ENCODE peak calls at places on chromosome 22, in four cellular contexts. D, O, M and V are unnamed samples.

GRCh38 chr22:33811686-33812085 is 108.6 kb downstream of the LARGE1 start:
- DNase-seq in D (peak; percentile 5), M (peak; percentile 18), O (peak; percentile 59), V (peak; percentile 73)

GRCh38 chr22:46002757-46003270 is 25.9 kb upstream of the WNT7B start:
- DNase-seq in D (no peak), M (no peak), O (peak; percentile 26), V (peak; percentile 38)

GRCh38 chr22:16824718-16825687 is at the start of gene XKR3:
- DNase-seq in O (no peak), D (no peak), M (no peak), V (no peak)

GRCh38 chr22:31243339-31244043 is 31.4 kb downstream of the LIMK2 start:
- DNase-seq in O (no peak), M (no peak), D (no peak), V (peak; percentile 50)

GRCh38 chr22:37633693-37634504 is 5.6 kb upstream of the SH3BP1 start:
- DNase-seq in D (peak; percentile 42), O (peak; percentile 83), M (peak; percentile 47), V (peak; percentile 95)

GRCh38 chr22:37045958-37046357 is 5.6 kb upstream of the KCTD17 start:
- DNase-seq in O (no peak), M (no peak), D (peak; percentile 19), V (peak; percentile 65)

GRCh38 chr22:37999236-37999635 is 14.9 kb upstream of the SOX10 start:
- DNase-seq in M (no peak), O (no peak), D (no peak), V (no peak)

GRCh38 chr22:34841321-34841901 is 224.5 kb upstream of the ISX start:
- DNase-seq in M (no peak), D (peak; percentile 12), O (no peak), V (no peak)

GRCh38 chr22:40449676-40450035 is 79.3 kb downstream of the SGSM3 start:
- DNase-seq in M (no peak), D (peak; percentile 19), O (no peak), V (peak; percentile 58)

GRCh38 chr22:21977814-21978213 is 4.8 kb downstream of the TOP3B start:
- DNase-seq in D (no peak), O (no peak), M (no peak), V (no peak)

GRCh38 chr22:40040927-40041326 is 46.2 kb downstream of the FAM83F start:
- DNase-seq in M (peak; percentile 23), O (peak; percentile 49), D (no peak), V (peak; percentile 80)

GRCh38 chr22:26673485-26673884 is 16.1 kb downstream of the MIAT start:
- DNase-seq in D (no peak), M (no peak), O (no peak), V (peak; percentile 27)

GRCh38 chr22:26672590-26673468 is 15.4 kb downstream of the MIAT start:
- DNase-seq in D (peak; percentile 71), M (peak; percentile 85), O (peak; percentile 92), V (peak; percentile 95)

GRCh38 chr22:26672060-26672471 is 14.7 kb downstream of the MIAT start:
- DNase-seq in M (no peak), D (no peak), O (no peak), V (no peak)

GRCh38 chr22:26670459-26670858 is 13.1 kb downstream of the MIAT start:
- DNase-seq in O (no peak), M (no peak), D (no peak), V (no peak)

GRCh38 chr22:26671317-26672059 is 14.1 kb downstream of the MIAT start:
- DNase-seq in O (peak; percentile 35), D (no peak), M (no peak), V (no peak)
- H3K4me3 ChIP-seq in O (no peak overlapping the region), D (no peak overlapping the region), M (no peak overlapping the region), V (no peak overlapping the region)

GRCh38 chr22:41508770-41509170 is 35.5 kb downstream of the POLR3H start:
- DNase-seq in D (no peak), M (no peak), O (no peak), V (no peak)
- TF ChIP-seq CTCF in D (no peak), M (no peak), O (no peak), V (no peak)

DNA sequence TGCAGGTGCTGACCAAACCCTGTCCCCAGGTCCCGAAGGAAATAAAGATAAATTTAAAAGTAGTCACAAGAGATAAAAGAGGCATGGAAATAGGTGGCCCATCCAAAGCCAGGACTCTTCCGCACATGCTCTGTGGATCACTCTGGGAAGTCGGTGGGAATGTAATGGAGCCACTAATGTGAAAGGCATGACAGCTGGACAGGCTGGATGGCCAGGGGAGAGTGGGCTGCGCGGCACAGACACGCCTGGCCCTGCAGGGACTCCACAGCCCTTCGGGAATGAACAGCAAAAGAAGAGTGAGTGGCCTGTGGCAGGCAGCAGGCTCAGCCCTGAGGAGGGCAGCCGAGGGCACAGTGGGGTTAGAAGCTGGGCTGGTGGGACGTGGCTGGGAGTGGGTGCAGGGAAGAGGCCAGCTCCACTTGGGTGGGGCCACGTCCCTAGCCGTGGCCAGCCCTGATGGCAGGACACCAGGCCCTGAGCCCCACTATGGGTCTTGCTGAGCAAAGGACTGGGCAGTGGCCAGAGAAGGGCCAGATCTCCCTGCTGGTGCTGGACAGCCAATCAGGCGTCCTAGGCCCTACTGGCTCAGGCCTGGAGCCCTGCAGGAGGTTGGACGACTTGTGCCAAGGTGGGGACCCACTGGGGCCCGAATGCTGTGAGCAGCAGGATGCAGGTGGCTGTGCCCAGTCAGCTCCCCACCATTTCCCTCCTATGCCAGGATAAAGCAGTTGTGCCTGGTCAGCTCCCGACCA is 31.3 kb upstream of the GNB1L start:
- DNase-seq in D (no peak), M (no peak), O (no peak), V (no peak)
- H3K4me3 ChIP-seq in D (no peak overlapping the region), M (no peak overlapping the region), O (no peak overlapping the region), V (no peak overlapping the region)

DNA sequence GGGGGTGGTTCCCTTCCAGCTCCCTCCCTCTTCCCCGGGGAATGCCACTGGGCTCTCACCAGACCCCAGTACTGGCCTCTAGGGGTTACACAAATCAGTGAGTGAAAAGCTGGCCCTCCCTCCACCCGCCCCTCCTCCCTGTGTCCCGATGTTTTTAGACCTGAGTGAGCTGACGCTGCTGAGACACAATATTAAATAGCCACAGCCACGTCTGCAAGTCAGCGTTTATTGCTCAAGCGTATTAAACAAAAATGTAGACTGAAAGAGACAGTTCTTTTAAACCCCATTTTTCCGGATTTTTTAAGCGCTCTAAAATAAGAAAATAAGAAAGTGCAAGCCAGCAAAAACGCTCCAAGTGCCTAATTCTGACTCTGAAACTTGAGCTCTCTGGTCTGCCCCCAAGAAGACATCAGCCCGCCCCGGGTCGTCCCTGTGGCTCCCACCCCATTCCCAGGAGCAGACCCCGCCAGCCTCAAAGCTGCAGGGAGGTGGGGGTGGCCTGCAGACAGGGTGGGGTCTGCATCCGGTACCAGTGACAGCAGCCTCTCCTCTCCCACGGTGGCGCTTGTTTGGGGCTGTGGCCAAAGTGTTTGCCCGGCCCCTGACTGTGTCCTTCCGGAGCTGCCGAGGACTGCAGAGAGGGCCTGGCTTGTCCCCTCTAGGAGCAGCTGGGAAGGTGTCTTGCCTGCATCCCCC is 1.2 kb upstream of the TTLL8 start:
- DNase-seq in M (no peak), O (no peak), D (no peak), V (peak; percentile 53)
- TF ChIP-seq CTCF in M (no peak), O (no peak), D (no peak), V (peak; percentile 9)

DNA sequence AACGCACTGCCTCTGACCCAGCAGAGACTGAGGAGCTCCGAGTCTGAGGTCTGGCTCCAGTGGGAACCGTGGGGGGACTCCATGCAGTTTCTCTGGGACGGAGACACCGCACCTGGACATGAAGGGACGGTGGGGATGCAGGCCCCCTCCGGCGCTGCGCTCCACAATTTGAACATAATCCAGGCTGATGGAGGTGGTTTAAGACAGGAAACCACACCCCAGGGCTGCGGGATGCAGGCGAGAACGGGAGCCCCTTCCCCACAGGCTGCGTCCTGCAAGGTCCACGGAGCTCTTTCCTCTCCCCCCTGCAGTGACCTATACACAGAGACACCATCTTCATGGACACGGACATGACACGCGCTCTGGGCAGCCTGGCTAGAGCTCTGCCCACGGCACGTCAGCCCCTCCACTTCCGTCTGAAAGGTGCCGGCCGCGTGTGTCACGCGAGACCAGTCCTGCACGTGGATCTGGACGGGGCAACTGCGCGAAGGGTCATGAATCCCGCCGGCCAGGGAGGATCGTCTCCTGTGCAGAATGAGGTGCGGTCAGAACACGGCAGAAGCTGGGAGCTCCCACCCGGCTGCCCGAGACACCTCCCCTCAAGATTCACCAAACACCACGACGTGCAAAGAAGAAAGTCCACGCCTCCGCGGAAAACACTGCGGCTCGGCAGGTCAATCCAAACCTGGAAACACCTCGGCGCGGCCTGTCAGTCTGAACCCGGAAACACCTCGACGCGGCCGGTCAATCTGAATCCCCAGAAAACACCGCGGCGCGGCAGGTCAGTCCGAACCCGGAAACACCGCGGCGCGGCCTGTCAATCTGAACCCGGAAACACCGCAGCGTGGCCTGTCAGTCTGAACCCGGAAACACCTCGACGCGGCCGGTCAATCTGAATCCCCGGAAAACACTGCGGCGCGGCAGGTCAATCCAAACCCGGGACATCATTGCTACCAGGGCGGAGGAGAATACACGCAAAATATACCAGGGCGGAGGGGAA is 212.4 kb downstream of the BRD1 start:
- DNase-seq in D (no peak), M (no peak), O (no peak), V (no peak)
- H3K4me3 ChIP-seq in D (no peak overlapping the region), M (no peak overlapping the region), O (no peak overlapping the region), V (no peak overlapping the region)

DNA sequence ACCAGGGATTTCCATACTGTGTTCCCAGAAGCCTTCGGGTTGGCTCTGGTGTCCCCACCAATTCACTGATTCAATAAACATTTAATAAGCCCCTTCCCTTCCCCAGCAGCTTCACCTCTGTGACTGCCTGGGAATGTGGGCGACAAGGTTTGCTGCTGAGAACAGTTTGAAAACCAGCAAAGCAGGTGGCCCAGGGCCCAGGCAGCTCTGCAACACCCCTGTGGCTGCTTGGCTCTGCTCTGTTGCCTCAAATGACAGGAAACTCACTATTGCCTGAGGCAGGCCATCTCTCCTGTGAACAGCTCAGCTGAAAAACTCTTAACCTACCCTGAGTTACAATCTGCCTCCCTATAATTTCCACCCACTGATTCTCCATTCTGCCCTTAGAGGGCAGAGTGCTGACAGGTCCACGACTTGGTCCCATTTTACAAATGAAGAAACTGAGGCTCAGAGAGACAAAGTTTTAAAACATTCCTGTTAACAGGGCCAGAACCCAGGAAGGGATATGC is 10.5 kb downstream of the ADORA2A start:
- DNase-seq in D (no peak), O (no peak), M (no peak), V (no peak)
- TF ChIP-seq CTCF in D (no peak), O (no peak), M (no peak), V (peak; percentile 27)